ENCODE peak calls at places on chromosomes 16 and 17, in nine cellular contexts. X, R, K, Q, P, U, A, I and S are unnamed samples.
A peak's percentile ranks its signal among the peaks of the same experiment; 100 is the strongest.

GRCh38 chr17:67415291-67415690 is 38.2 kb downstream of the PITPNC1 start:
- DNase-seq in X (no peak), R (no peak), K (no peak), Q (no peak), P (no peak), U (no peak), A (no peak), I (no peak), S (no peak)

GRCh38 chr17:45345246-45345553 is 28.4 kb upstream of the MAP3K14 start:
- DNase-seq in X (no peak), R (no peak), K (no peak), Q (no peak), P (no peak), U (no peak), A (no peak), I (no peak), S (no peak)

GRCh38 chr17:27457731-27458523 is 1.7 kb downstream of the KSR1 start:
- DNase-seq in X (no peak), R (no peak), K (no peak), Q (peak; percentile 80), P (peak; percentile 57), U (no peak), A (no peak), I (no peak), S (no peak)

GRCh38 chr17:42843358-42843934 is 934 bp upstream of the AOC2 start:
- DNase-seq in X (peak; percentile 56), R (no peak), K (no peak), Q (peak; percentile 76), P (peak; percentile 82), U (peak; percentile 72), A (no peak), I (no peak), S (peak; percentile 31)

GRCh38 chr16:48053346-48053745 is 102.4 kb downstream of the ABCC12 start:
- DNase-seq in X (peak; percentile 8), R (no peak), K (no peak), Q (peak; percentile 61), P (no peak), U (no peak), A (no peak), I (no peak), S (no peak)

GRCh38 chr16:67423634-67424575 is 7.0 kb upstream of the HSD11B2 start:
- DNase-seq in X (no peak), R (no peak), K (no peak), Q (no peak), P (no peak), U (no peak), A (no peak), I (no peak), S (no peak)

GRCh38 chr17:8250101-8250500 is 1.0 kb downstream of the PFAS start:
- DNase-seq in X (no peak), R (no peak), K (no peak), Q (no peak), P (no peak), U (no peak), A (no peak), I (no peak), S (no peak)

GRCh38 chr17:35892091-35892637 is 12.0 kb upstream of the CCL5 start:
- DNase-seq in X (no peak), R (no peak), K (peak; percentile 60), Q (peak; percentile 17), P (no peak), U (no peak), A (peak; percentile 25), I (no peak), S (no peak)

GRCh38 chr17:1005361-1005946 is 8.5 kb downstream of the TIMM22 start:
- DNase-seq in X (no peak), R (peak; percentile 58), K (no peak), Q (peak; percentile 42), P (peak; percentile 60), U (peak; percentile 0), A (no peak), I (no peak), S (peak; percentile 71)

GRCh38 chr17:68942389-68942788 is 12.8 kb downstream of the ABCA8 start:
- DNase-seq in X (no peak), R (no peak), K (no peak), Q (no peak), P (no peak), U (no peak), A (no peak), I (no peak), S (no peak)

GRCh38 chr16:86819523-86819887 is 241.2 kb downstream of the FOXL1 start:
- DNase-seq in X (no peak), R (no peak), K (no peak), Q (no peak), P (no peak), U (no peak), A (no peak), I (no peak), S (no peak)

GRCh38 chr17:48470388-48471034 is 40.5 kb upstream of the SKAP1 start:
- DNase-seq in X (no peak), R (no peak), K (no peak), Q (peak; percentile 41), P (peak; percentile 8), U (no peak), A (no peak), I (no peak), S (no peak)

GRCh38 chr17:31431098-31431794 is 39.8 kb downstream of the RAB11FIP4 start:
- DNase-seq in X (no peak), R (no peak), K (no peak), Q (no peak), P (no peak), U (no peak), A (no peak), I (no peak), S (no peak)

GRCh38 chr17:77560841-77561240 is 397.7 kb upstream of the TNRC6C start:
- DNase-seq in X (no peak), R (no peak), K (no peak), Q (no peak), P (no peak), U (no peak), A (no peak), I (no peak), S (no peak)

GRCh38 chr17:9363440-9364350 is 211.9 kb downstream of the STX8 start:
- DNase-seq in X (peak; percentile 84), R (no peak), K (no peak), Q (peak; percentile 71), P (no peak), U (no peak), A (no peak), I (no peak), S (no peak)

GRCh38 chr16:50539822-50540710 is 8.1 kb upstream of the NKD1 start:
- DNase-seq in X (no peak), R (no peak), K (no peak), Q (no peak), P (no peak), U (no peak), A (no peak), I (no peak), S (no peak)

GRCh38 chr17:491086-492014 is 138.7 kb upstream of the RPH3AL start:
- DNase-seq in X (no peak), R (no peak), K (peak; percentile 22), Q (peak; percentile 83), P (peak; percentile 59), U (no peak), A (peak; percentile 54), I (peak; percentile 50), S (peak; percentile 42)

GRCh38 chr17:56771975-56772374 is 61.7 kb downstream of the C17orf67 start:
- DNase-seq in X (no peak), R (no peak), K (no peak), Q (no peak), P (no peak), U (no peak), A (no peak), I (no peak), S (no peak)

GRCh38 chr17:42182927-42183734 is 2.1 kb downstream of the HCRT start:
- DNase-seq in X (peak; percentile 45), R (no peak), K (no peak), Q (peak; percentile 38), P (peak; percentile 55), U (peak; percentile 5), A (no peak), I (no peak), S (no peak)

GRCh38 chr16:89842471-89843408 is 14.5 kb downstream of the SPIRE2 start:
- DNase-seq in X (no peak), R (no peak), K (no peak), Q (peak; percentile 58), P (peak; percentile 83), U (no peak), A (no peak), I (no peak), S (no peak)